ENCODE peak calls at places on chromosomes 11 and 22, in seven cellular contexts. W is Calu3; O is Peyer's patch; R is skeletal muscle cell; Q is progenitor cell of endocrine pancreas; E is activated CD4-positive, alpha-beta T cell treated with anti-CD3 and anti-CD28 coated beads, Interleukin-2, amount 10 ng/mL, durations not matched to agents 7 days and 5 days; K is left ventricle myocardium superior. L is an unnamed sample.

GRCh38 chr11:64000026-64000739 is 13.9 kb downstream of the OTUB1 start:
- DNase-seq in R (no peak), O (peak; percentile 59), W (no peak), K (peak; percentile 86), Q (peak; percentile 63), E (peak; percentile 72), L (peak; percentile 71)

GRCh38 chr11:43419460-43419859 is 60.7 kb downstream of the TTC17 start:
- DNase-seq in R (no peak), W (peak; percentile 34), O (no peak), E (peak; percentile 68), Q (no peak), K (no peak), L (peak; percentile 21)

GRCh38 chr22:29524440-29525191 is 28.9 kb downstream of the THOC5 start:
- DNase-seq in E (peak; percentile 35), R (no peak), K (peak; percentile 44), O (no peak), Q (peak; percentile 25), W (peak; percentile 64), L (peak; percentile 22)

GRCh38 chr11:35141538-35141937 is 2.6 kb downstream of the CD44 start:
- DNase-seq in Q (no peak), R (no peak), E (peak; percentile 45), W (peak; percentile 34), O (peak; percentile 82), K (peak; percentile 62), L (peak; percentile 85)

GRCh38 chr11:2975594-2975993 is 16.5 kb downstream of the NAP1L4 start:
- DNase-seq in K (no peak), E (peak; percentile 72), W (peak; percentile 19), Q (no peak), R (no peak), O (no peak), L (no peak)

GRCh38 chr11:74641289-74641688 is 48.9 kb downstream of the POLD3 start:
- DNase-seq in O (no peak), W (no peak), E (no peak), K (no peak), R (no peak), Q (no peak), L (no peak)

GRCh38 chr11:65497141-65498041 is 1.5 kb upstream of the MALAT1 start:
- DNase-seq in Q (peak; percentile 98), R (peak; percentile 98), W (peak; percentile 99), E (peak; percentile 97), K (peak; percentile 100), O (peak; percentile 98), L (peak; percentile 99)

GRCh38 chr11:102666331-102666957 is 39.1 kb downstream of the MMP27 start:
- DNase-seq in W (peak; percentile 28), O (no peak), R (no peak), E (peak; percentile 30), Q (no peak), K (no peak), L (peak; percentile 18)

GRCh38 chr11:129596361-129596760 is 219.3 kb upstream of the TMEM45B start:
- DNase-seq in K (no peak), W (no peak), Q (no peak), E (no peak), O (no peak), R (no peak), L (no peak)

GRCh38 chr11:3861698-3862097 is 6.2 kb downstream of the STIM1 start:
- DNase-seq in K (no peak), R (peak; percentile 64), O (no peak), E (peak; percentile 38), W (no peak), Q (no peak), L (no peak)

GRCh38 chr11:112881461-112881860 is 79.8 kb upstream of the NCAM1 start:
- DNase-seq in O (peak; percentile 16), W (no peak), R (no peak), Q (peak; percentile 42), E (no peak), K (peak; percentile 81), L (peak; percentile 31)

GRCh38 chr11:70278994-70279393 is 8.5 kb downstream of the PPFIA1 start:
- DNase-seq in Q (no peak), O (no peak), K (no peak), R (no peak), W (no peak), E (no peak), L (no peak)

GRCh38 chr11:67160872-67161783 is 42.1 kb downstream of the KDM2A start:
- DNase-seq in Q (no peak), W (no peak), R (no peak), O (no peak), K (no peak), E (no peak), L (no peak)

GRCh38 chr11:84722583-84723108 is 904.5 kb downstream of the DLG2 start:
- DNase-seq in O (no peak), W (no peak), K (no peak), E (no peak), Q (no peak), R (no peak), L (no peak)